ENCODE peak calls at places on chromosomes 16 and 17, in eight cellular contexts. One of them, this sample, is unnamed.

GRCh38 chr17:19645608-19646250 is 2.8 kb upstream of the ALDH3A2 start:
- DNase-seq in NCI-H345: no peak
- DNase-seq in A549: peak
- DNase-seq in hepatocyte: peak
- DNase-seq in GM23338: peak
- DNase-seq in ELF-1: peak
- DNase-seq in fibroblast of lung: peak
- DNase-seq in GM12891: peak
- DNase-seq in this sample: peak

GRCh38 chr16:53913082-53913870 is 209.3 kb downstream of the FTO start:
- DNase-seq in GM12891: no peak
- DNase-seq in fibroblast of lung: peak
- DNase-seq in A549: no peak
- DNase-seq in GM23338: no peak
- DNase-seq in ELF-1: no peak
- DNase-seq in hepatocyte: peak
- DNase-seq in NCI-H345: peak
- DNase-seq in this sample: no peak

GRCh38 chr16:48117217-48118105 is 38.3 kb downstream of the ABCC12 start:
- DNase-seq in hepatocyte: peak
- DNase-seq in A549: peak
- DNase-seq in ELF-1: peak
- DNase-seq in fibroblast of lung: peak
- DNase-seq in GM12891: peak
- DNase-seq in GM23338: peak
- DNase-seq in NCI-H345: peak
- DNase-seq in this sample: peak

GRCh38 chr16:15592324-15592723 is 50.6 kb downstream of the MARF1 start:
- DNase-seq in ELF-1: no peak
- DNase-seq in GM23338: no peak
- DNase-seq in NCI-H345: no peak
- DNase-seq in A549: no peak
- DNase-seq in fibroblast of lung: no peak
- DNase-seq in GM12891: no peak
- DNase-seq in hepatocyte: no peak
- DNase-seq in this sample: no peak

GRCh38 chr16:106623-107324 is 28.7 kb downstream of the MPG start:
- DNase-seq in GM23338: peak
- DNase-seq in NCI-H345: peak
- DNase-seq in ELF-1: peak
- DNase-seq in fibroblast of lung: peak
- DNase-seq in hepatocyte: peak
- DNase-seq in A549: peak
- DNase-seq in GM12891: no peak
- DNase-seq in this sample: peak

GRCh38 chr17:50020841-50021599 is 26.0 kb upstream of the DLX3 start:
- DNase-seq in fibroblast of lung: no peak
- DNase-seq in ELF-1: no peak
- DNase-seq in hepatocyte: no peak
- DNase-seq in GM12891: no peak
- DNase-seq in GM23338: no peak
- DNase-seq in A549: no peak
- DNase-seq in NCI-H345: peak
- DNase-seq in this sample: no peak

GRCh38 chr17:77164483-77165030 is 23.8 kb downstream of the SEC14L1 start:
- DNase-seq in NCI-H345: peak
- DNase-seq in GM12891: no peak
- DNase-seq in hepatocyte: no peak
- DNase-seq in GM23338: peak
- DNase-seq in fibroblast of lung: no peak
- DNase-seq in A549: no peak
- DNase-seq in ELF-1: peak
- DNase-seq in this sample: no peak

GRCh38 chr17:27463235-27463677 is 7.0 kb downstream of the KSR1 start:
- DNase-seq in GM12891: no peak
- DNase-seq in fibroblast of lung: no peak
- DNase-seq in A549: no peak
- DNase-seq in NCI-H345: no peak
- DNase-seq in GM23338: no peak
- DNase-seq in hepatocyte: no peak
- DNase-seq in ELF-1: no peak
- DNase-seq in this sample: no peak

GRCh38 chr17:55749985-55750384 is 866 bp upstream of the PCTP start:
- DNase-seq in NCI-H345: no peak
- DNase-seq in GM12891: no peak
- DNase-seq in hepatocyte: no peak
- DNase-seq in A549: no peak
- DNase-seq in ELF-1: no peak
- DNase-seq in fibroblast of lung: no peak
- DNase-seq in GM23338: no peak
- DNase-seq in this sample: no peak

This sample was measured in iPS-NIHi11.